ENCODE peak calls at places on chromosomes 6 and 20, in six cellular contexts. R, S, E, T, J and W are unnamed samples.
A peak's percentile ranks its signal among the peaks of the same experiment; 100 is the strongest.

GRCh38 chr20:9179193-9179802 is 110.4 kb downstream of the PLCB4 start:
- DNase-seq in S (no peak), J (peak; percentile 49), E (no peak), R (no peak), T (no peak), W (peak; percentile 21)

GRCh38 chr6:68235192-68235812 is 399.8 kb upstream of the ADGRB3 start:
- DNase-seq in R (no peak), S (no peak), T (no peak), E (no peak), J (peak; percentile 73), W (no peak)

GRCh38 chr6:15402401-15403045 is 156.7 kb downstream of the JARID2 start:
- DNase-seq in T (no peak), R (no peak), E (no peak), S (no peak), J (no peak), W (no peak)

GRCh38 chr20:63941282-63942060 is 14.7 kb downstream of the UCKL1 start:
- DNase-seq in T (peak; percentile 71), E (no peak), S (peak; percentile 66), R (no peak), J (no peak), W (peak; percentile 44)

GRCh38 chr20:49584418-49585382 is 16.8 kb upstream of the PTGIS start:
- DNase-seq in T (no peak), J (no peak), S (no peak), E (no peak), R (no peak), W (peak; percentile 69)

GRCh38 chr6:27650620-27651370 is 177.9 kb upstream of the ZNF184 start:
- DNase-seq in J (peak; percentile 73), E (peak; percentile 11), T (peak; percentile 77), S (no peak), R (peak; percentile 54), W (peak; percentile 62)

GRCh38 chr6:149335924-149336323 is 18.4 kb downstream of the TAB2 start:
- DNase-seq in J (peak; percentile 80), T (no peak), R (no peak), S (no peak), E (no peak), W (no peak)

GRCh38 chr6:107435798-107436197 is 23.6 kb downstream of the PDSS2 start:
- DNase-seq in R (no peak), T (no peak), S (no peak), E (no peak), J (no peak), W (no peak)

GRCh38 chr20:58634121-58634817 is 16.8 kb upstream of the STX16 start:
- DNase-seq in J (no peak), T (peak; percentile 41), R (no peak), E (no peak), S (no peak), W (no peak)

GRCh38 chr6:128979061-128979460 is 96.1 kb downstream of the LAMA2 start:
- DNase-seq in T (no peak), J (no peak), R (no peak), E (no peak), S (no peak), W (no peak)

GRCh38 chr20:13777171-13777601 is 7.5 kb downstream of the ESF1 start:
- DNase-seq in S (no peak), R (no peak), J (no peak), T (no peak), E (no peak), W (no peak)

GRCh38 chr6:92942549-92942948 is 476.8 kb downstream of the EPHA7 start:
- DNase-seq in T (no peak), S (no peak), J (no peak), R (no peak), E (no peak), W (no peak)

GRCh38 chr20:23368316-23369110 is 6.5 kb downstream of the GZF1 start:
- DNase-seq in T (no peak), J (no peak), S (no peak), E (no peak), R (no peak), W (no peak)

GRCh38 chr6:12363651-12364381 is 73.7 kb downstream of the EDN1 start:
- DNase-seq in E (no peak), T (peak; percentile 54), J (peak; percentile 79), R (no peak), S (no peak), W (no peak)

GRCh38 chr20:16475225-16475624 is 98.0 kb downstream of the KIF16B start:
- DNase-seq in R (no peak), J (no peak), E (no peak), T (no peak), S (no peak), W (peak; percentile 31)

GRCh38 chr6:37168809-37169457 is 1.0 kb upstream of the PIM1 start:
- DNase-seq in S (peak; percentile 20), E (peak; percentile 51), R (no peak), T (no peak), J (peak; percentile 54), W (peak; percentile 77)

GRCh38 chr6:22343864-22344263 is 47.0 kb upstream of the PRL start:
- DNase-seq in T (no peak), J (no peak), R (no peak), S (no peak), E (no peak), W (no peak)

GRCh38 chr20:31638317-31638716 is 605 bp downstream of the COX4I2 start:
- DNase-seq in T (no peak), S (no peak), E (no peak), J (no peak), R (no peak), W (peak; percentile 91)

GRCh38 chr6:133187657-133188453 is 53.3 kb upstream of the EYA4 start:
- DNase-seq in J (peak; percentile 58), S (no peak), E (no peak), T (no peak), R (no peak), W (no peak)

GRCh38 chr6:20534906-20535305 is 649 bp downstream of the CDKAL1 start:
- DNase-seq in T (no peak), S (no peak), J (no peak), E (peak; percentile 25), R (no peak), W (peak; percentile 74)

GRCh38 chr6:116629467-116630063 is 13.3 kb downstream of the RSPH4A start:
- DNase-seq in E (no peak), R (no peak), J (no peak), S (no peak), T (no peak), W (no peak)

GRCh38 chr6:49576618-49577017 is 26.1 kb downstream of the C6orf141 start:
- DNase-seq in E (no peak), J (no peak), R (no peak), T (no peak), S (no peak), W (no peak)

GRCh38 chr6:11618533-11618932 is 81.0 kb downstream of the TMEM170B start:
- DNase-seq in T (peak; percentile 44), S (no peak), R (no peak), J (no peak), E (no peak), W (no peak)